ENCODE peak calls at places on chromosomes 5 and 9, in ten cellular contexts. X is stimulated activated CD8-positive, alpha-beta memory T cell treated with anti-CD3 and anti-CD28 coated beads, Interleukin-2, amount 100 ng/mL, for 1 hour; Z is CD4-positive, alpha-beta memory T cell; B is hippocampal formation; E is GM23248; U is germinal center; P is aorta; M is hepatocyte; L is fibroblast of pulmonary artery; O is choroid plexus epithelial cell. S is an unnamed sample.

GRCh38 chr5:30832519-30832918 is 361.0 kb upstream of the CDH6 start:
- DNase-seq in L (peak), B (no peak), U (no peak), Z (no peak), E (no peak), P (no peak), M (no peak), X (no peak), O (peak), S (peak)

GRCh38 chr9:109181284-109181683 is 14.2 kb upstream of the FRRS1L start:
- DNase-seq in U (no peak), B (no peak), Z (peak), X (no peak), O (no peak), M (no peak), P (no peak), L (no peak), E (no peak), S (no peak)

GRCh38 chr9:117415584-117415937 is 704 bp upstream of the ASTN2 start:
- DNase-seq in O (no peak), B (no peak), E (no peak), M (no peak), Z (no peak), P (no peak), X (no peak), L (no peak), U (no peak), S (no peak)

GRCh38 chr9:127698985-127699670 is 7.7 kb upstream of the CFAP157 start:
- DNase-seq in P (peak), U (peak), L (peak), X (peak), Z (peak), E (peak), M (peak), B (peak), O (peak), S (peak)

GRCh38 chr5:115623632-115624031 is 2.2 kb downstream of the TMED7 start:
- DNase-seq in E (no peak), U (no peak), P (no peak), B (no peak), M (peak), Z (no peak), O (no peak), L (no peak), X (no peak), S (no peak)

GRCh38 chr5:135880801-135881200 is 14.8 kb downstream of the IL9 start:
- DNase-seq in M (no peak), P (no peak), Z (no peak), E (peak), O (no peak), B (no peak), U (no peak), L (no peak), X (no peak), S (no peak)

GRCh38 chr5:73939535-73939934 is 313.5 kb downstream of the ARHGEF28 start:
- DNase-seq in L (no peak), X (no peak), Z (no peak), M (no peak), O (no peak), B (no peak), P (no peak), E (no peak), U (no peak), S (no peak)

GRCh38 chr5:173875189-173875588 is 13.0 kb upstream of the CPEB4 start:
- DNase-seq in Z (no peak), L (no peak), X (no peak), E (no peak), O (no peak), B (no peak), M (no peak), U (no peak), P (no peak), S (no peak)

GRCh38 chr9:129888085-129888808 is 53.0 kb downstream of the USP20 start:
- DNase-seq in P (no peak), E (no peak), B (no peak), M (no peak), O (no peak), L (no peak), X (peak), Z (peak), U (peak), S (no peak)